ENCODE peak calls at places on chromosomes 2 and 18, in eight cellular contexts. A, T, M, B, L, C, K and U are unnamed samples.

GRCh38 chr2:8203354-8203753 is 478.5 kb upstream of the ID2 start:
- DNase-seq in A (no peak), T (no peak), M (peak; percentile 66), B (no peak), L (no peak), C (peak; percentile 70), K (peak; percentile 39), U (no peak)

GRCh38 chr2:228675042-228675441 is 493.6 kb upstream of the SPHKAP start:
- DNase-seq in A (no peak), T (no peak), M (no peak), B (no peak), L (no peak), C (no peak), K (peak; percentile 88), U (peak; percentile 79)

GRCh38 chr2:97870396-97870843 is 125.3 kb downstream of the TMEM131 start:
- DNase-seq in A (no peak), T (no peak), M (no peak), B (peak; percentile 58), L (peak; percentile 47), C (no peak), K (peak; percentile 74), U (no peak)

GRCh38 chr18:49597556-49597955 is 35.7 kb downstream of the LIPG start:
- DNase-seq in A (no peak), T (no peak), M (no peak), B (no peak), L (no peak), C (no peak), K (no peak), U (no peak)

GRCh38 chr2:139080244-139080643 is 300.1 kb upstream of the NXPH2 start:
- DNase-seq in A (no peak), T (no peak), M (no peak), B (no peak), L (no peak), C (no peak), K (no peak), U (no peak)

GRCh38 chr2:83957001-83957400 is 502.1 kb downstream of the SUCLG1 start:
- DNase-seq in A (no peak), T (no peak), M (no peak), B (no peak), L (no peak), C (no peak), K (no peak), U (no peak)

GRCh38 chr18:37430346-37431076 is 135.1 kb downstream of the CELF4 start:
- DNase-seq in A (no peak), T (no peak), M (no peak), B (no peak), L (no peak), C (no peak), K (no peak), U (no peak)

GRCh38 chr2:239519081-239519920 is 118.5 kb upstream of the HDAC4 start:
- DNase-seq in A (peak; percentile 69), T (peak; percentile 52), M (no peak), B (no peak), L (no peak), C (no peak), K (no peak), U (no peak)

GRCh38 chr2:39508243-39508642 is 71.2 kb upstream of the MAP4K3 start:
- DNase-seq in A (no peak), T (no peak), M (no peak), B (no peak), L (no peak), C (no peak), K (peak; percentile 26), U (no peak)

GRCh38 chr2:39851691-39852110 is 72.6 kb upstream of the THUMPD2 start:
- DNase-seq in A (no peak), T (no peak), M (no peak), B (no peak), L (no peak), C (no peak), K (peak; percentile 57), U (no peak)

GRCh38 chr2:104606056-104606455 is 247.9 kb upstream of the POU3F3 start:
- DNase-seq in A (no peak), T (no peak), M (no peak), B (no peak), L (no peak), C (no peak), K (no peak), U (no peak)

GRCh38 chr2:136058951-136059530 is 58.9 kb downstream of the CXCR4 start:
- DNase-seq in A (no peak), T (no peak), M (no peak), B (no peak), L (no peak), C (no peak), K (no peak), U (no peak)

GRCh38 chr2:10331033-10331701 is 28.5 kb downstream of the HPCAL1 start:
- DNase-seq in A (peak; percentile 94), T (peak; percentile 88), M (peak; percentile 90), B (peak; percentile 82), L (peak; percentile 65), C (no peak), K (peak; percentile 27), U (no peak)

DNA sequence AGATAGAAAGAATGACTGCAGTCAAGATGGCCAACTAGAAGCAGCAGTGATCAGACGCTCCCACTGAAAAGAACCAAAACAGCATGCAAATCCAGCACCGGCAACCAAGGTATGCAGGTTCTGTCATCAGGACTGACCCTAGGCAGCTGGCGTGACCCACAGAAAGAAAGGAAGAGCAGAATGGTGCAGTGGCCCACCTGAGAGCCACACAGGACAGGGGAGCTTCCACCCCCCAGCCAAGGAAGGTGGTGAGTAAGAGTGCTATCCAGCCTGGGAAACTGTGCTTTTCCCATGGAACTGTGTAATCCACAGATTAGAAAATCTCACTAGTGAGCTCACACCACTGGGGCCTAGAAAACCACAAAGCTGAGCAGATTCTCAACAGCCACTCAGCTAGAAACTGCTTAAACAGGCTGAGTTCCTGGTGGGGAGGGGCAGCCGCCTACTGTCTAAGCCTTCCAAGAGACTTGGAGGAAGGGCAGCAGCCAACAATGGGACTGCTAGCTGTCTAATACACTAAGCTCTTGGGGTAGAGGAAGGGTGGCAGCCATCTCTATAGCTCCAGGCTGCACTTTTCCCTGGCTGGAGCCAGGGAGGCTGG is 127.9 kb downstream of the EVA1A start:
- DNase-seq in A (peak; percentile 78), T (peak; percentile 58), M (no peak), B (no peak), L (no peak), C (no peak), K (peak; percentile 42), U (no peak)
- H3K27me3 ChIP-seq in A (no peaks in the 10 kb centered on the region), T (no peaks in the 10 kb centered on the region), M (no peaks in the 10 kb centered on the region), B (no peaks in the 10 kb centered on the region), L (no peaks in the 10 kb centered on the region), C (no peaks in the 10 kb centered on the region), K (no peaks in the 10 kb centered on the region), U (no peaks in the 10 kb centered on the region)

DNA sequence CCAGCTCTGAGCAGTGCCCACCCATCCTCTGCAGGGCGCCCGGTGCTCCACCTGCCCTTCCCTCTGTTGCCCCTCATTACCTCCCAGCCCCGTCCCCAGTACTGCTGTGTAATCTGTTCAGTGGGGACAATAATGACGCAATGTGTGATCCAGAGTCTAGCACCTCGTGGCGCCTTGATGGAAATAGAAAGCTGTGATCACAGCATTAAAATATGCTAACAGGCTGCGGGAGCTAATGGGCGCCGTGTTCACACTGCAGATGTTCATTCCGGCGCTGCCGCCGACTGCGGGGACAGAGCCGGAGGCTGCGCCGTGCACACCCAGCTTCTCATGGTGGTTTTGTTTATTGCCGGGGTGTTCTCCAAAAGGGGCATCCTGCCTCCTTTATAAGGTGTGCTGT is 235.2 kb downstream of the LDLRAD4 start:
- DNase-seq in A (no peak), T (no peak), M (no peak), B (no peak), L (no peak), C (peak; percentile 79), K (no peak), U (peak; percentile 28)
- H3K27me3 ChIP-seq in A (no peaks in the 10 kb centered on the region), T (no peaks in the 10 kb centered on the region), M (no peaks in the 10 kb centered on the region), B (no peaks in the 10 kb centered on the region), L (no peaks in the 10 kb centered on the region), C (no peaks in the 10 kb centered on the region), K (no peaks in the 10 kb centered on the region), U (no peaks in the 10 kb centered on the region)

GRCh38 chr2:109523536-109524361 is 90.0 kb downstream of the SEPTIN10 start:
- DNase-seq in A (peak; percentile 63), T (no peak), M (no peak), B (no peak), L (no peak), C (no peak), K (no peak), U (peak; percentile 58)
- H3K27me3 ChIP-seq in A (no peaks in the 10 kb centered on the region), T (no peaks in the 10 kb centered on the region), M (no peaks in the 10 kb centered on the region), B (no peaks in the 10 kb centered on the region), L (no peaks in the 10 kb centered on the region), C (no peaks in the 10 kb centered on the region), K (no peaks in the 10 kb centered on the region), U (no peaks in the 10 kb centered on the region)

DNA sequence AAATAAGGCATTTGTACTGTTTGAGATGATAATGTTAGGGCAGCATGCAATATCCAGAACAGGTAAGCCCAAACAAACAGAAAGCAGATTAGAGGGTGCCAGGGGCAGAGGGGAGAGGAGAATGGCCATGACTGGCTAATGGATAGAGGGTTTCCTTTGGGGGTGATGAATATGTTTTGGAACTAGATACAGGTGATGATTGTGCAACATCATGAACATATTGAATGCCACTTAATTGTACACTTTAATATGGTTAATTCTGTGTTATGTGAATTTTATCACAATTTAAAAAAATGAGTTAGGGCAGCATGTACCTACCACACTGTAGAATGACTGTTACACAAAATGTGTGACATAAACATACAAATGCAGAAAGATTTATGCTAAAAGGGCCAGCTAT is 255.5 kb upstream of the FN1 start:
- DNase-seq in A (no peak), T (no peak), M (no peak), B (no peak), L (no peak), C (no peak), K (no peak), U (no peak)
- H3K27me3 ChIP-seq in A (no peaks in the 10 kb centered on the region), T (no peaks in the 10 kb centered on the region), M (no peaks in the 10 kb centered on the region), B (no peaks in the 10 kb centered on the region), L (no peaks in the 10 kb centered on the region), C (no peaks in the 10 kb centered on the region), K (no peaks in the 10 kb centered on the region), U (no peaks in the 10 kb centered on the region)

GRCh38 chr2:75555701-75556100 is 5.0 kb downstream of the EVA1A start:
- DNase-seq in A (no peak), T (no peak), M (no peak), B (no peak), L (no peak), C (no peak), K (no peak), U (no peak)
- H3K27me3 ChIP-seq in A (peaks cover 10% of the 10 kb centered on the region), T (peaks cover 9% of the 10 kb centered on the region), M (peaks cover under 1% of the 10 kb centered on the region), B (no peaks in the 10 kb centered on the region), L (peaks cover 4% of the 10 kb centered on the region), C (peaks cover 40% of the 10 kb centered on the region), K (peaks cover 36% of the 10 kb centered on the region), U (peaks cover 12% of the 10 kb centered on the region)

DNA sequence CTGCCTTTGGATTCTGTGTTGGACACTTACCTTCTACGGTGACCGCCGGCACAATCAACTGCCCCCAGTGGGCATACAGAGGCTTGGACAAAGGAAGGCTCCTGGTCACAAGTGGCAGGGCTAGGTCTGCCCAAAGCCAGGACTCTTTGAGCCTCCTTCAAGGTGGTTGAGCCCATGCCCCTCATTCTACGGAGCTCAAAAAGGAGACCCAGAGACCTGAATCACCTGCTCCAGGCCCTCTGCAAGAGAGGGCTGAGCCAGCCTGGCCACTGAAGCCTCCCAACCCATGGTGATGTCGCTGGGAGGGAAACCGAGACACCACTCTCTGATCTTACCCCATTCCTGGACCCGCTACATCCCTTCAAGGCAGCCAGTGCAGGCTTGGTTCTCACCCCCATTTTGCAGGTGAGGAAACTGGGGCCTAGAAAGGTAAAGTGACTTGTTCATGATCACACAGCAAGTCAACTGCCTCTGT is 87.9 kb downstream of the INHBB start:
- DNase-seq in A (peak; percentile 58), T (no peak), M (no peak), B (peak; percentile 32), L (no peak), C (no peak), K (no peak), U (peak; percentile 55)
- H3K27me3 ChIP-seq in A (no peaks in the 10 kb centered on the region), T (peaks cover 5% of the 10 kb centered on the region), M (no peaks in the 10 kb centered on the region), B (no peaks in the 10 kb centered on the region), L (no peaks in the 10 kb centered on the region), C (peaks cover 3% of the 10 kb centered on the region), K (peaks cover 84% of the 10 kb centered on the region), U (no peaks in the 10 kb centered on the region)